ENCODE peak calls at places on chromosomes 3 and 15, in four cellular contexts. G is stimulated activated CD8-positive, alpha-beta memory T cell treated with anti-CD3 and anti-CD28 coated beads, Interleukin-12 subunit alpha, Interleukin-12 subunit beta, amount 100 ng/mL, for 1 hour; Y is M059J; L is stimulated activated CD4-positive, alpha-beta T cell treated with anti-CD3 and anti-CD28 coated beads, Interleukin-12 subunit alpha, Interleukin-12 subunit beta, amount 100 ng/mL, for 24 hours. O is an unnamed sample.

GRCh38 chr3:157132936-157133335 is 27.0 kb downstream of the CCNL1 start:
- DNase-seq in G (no peak), Y (peak; percentile 49), L (no peak), O (no peak)

GRCh38 chr3:41195970-41196369 is 3.3 kb upstream of the CTNNB1 start:
- DNase-seq in G (no peak), Y (no peak), L (no peak), O (no peak)

GRCh38 chr3:181839915-181840295 is 128.2 kb downstream of the SOX2 start:
- DNase-seq in G (no peak), Y (no peak), L (no peak), O (no peak)

GRCh38 chr3:116037954-116038911 is 407.1 kb downstream of the LSAMP start:
- DNase-seq in G (no peak), Y (no peak), L (no peak), O (no peak)

GRCh38 chr15:45106002-45106790 is 7.8 kb downstream of the DUOX2 start:
- DNase-seq in G (no peak), Y (no peak), L (no peak), O (no peak)

GRCh38 chr3:181105636-181106035 is 116.1 kb upstream of the DNAJC19 start:
- DNase-seq in G (no peak), Y (no peak), L (no peak), O (no peak)

GRCh38 chr3:195095035-195095703 is 175.8 kb downstream of the XXYLT1 start:
- DNase-seq in G (no peak), Y (no peak), L (no peak), O (no peak)

GRCh38 chr3:60056394-60056793 is 1006.6 kb upstream of the CFAP20DC start:
- DNase-seq in G (no peak), Y (no peak), L (no peak), O (no peak)

GRCh38 chr15:70268698-70269251 is 171.1 kb upstream of the TLE3 start:
- DNase-seq in G (no peak), Y (peak; percentile 48), L (no peak), O (no peak)

GRCh38 chr3:188788621-188789081 is 383.1 kb upstream of the TPRG1 start:
- DNase-seq in G (peak; percentile 21), Y (peak; percentile 85), L (peak; percentile 70), O (no peak)

GRCh38 chr3:126954141-126954845 is 28.6 kb upstream of the PLXNA1 start:
- DNase-seq in G (no peak), Y (peak; percentile 54), L (no peak), O (no peak)